ENCODE peak calls at places on chromosomes 6 and 20, in seven cellular contexts. E, V, S, L, P, M and G are unnamed samples.

GRCh38 chr6:14984454-14984853 is 261.4 kb upstream of the JARID2 start:
- DNase-seq in E (no peak), V (no peak), S (no peak), L (peak; percentile 39), P (no peak), M (no peak), G (no peak)

GRCh38 chr6:29510202-29510601 is 22.4 kb upstream of the MAS1L start:
- DNase-seq in E (peak; percentile 2), V (no peak), S (no peak), L (no peak), P (no peak), M (no peak), G (no peak)

GRCh38 chr20:32466739-32467505 is 108.8 kb downstream of the ASXL1 start:
- DNase-seq in E (no peak), V (peak; percentile 19), S (no peak), L (peak; percentile 8), P (no peak), M (no peak), G (no peak)

GRCh38 chr6:110020888-110021287 is 42.8 kb downstream of the GPR6 start:
- DNase-seq in E (no peak), V (no peak), S (no peak), L (no peak), P (no peak), M (no peak), G (no peak)

GRCh38 chr6:42294759-42295158 is 77.1 kb upstream of the MRPS10 start:
- DNase-seq in E (no peak), V (no peak), S (no peak), L (no peak), P (no peak), M (peak; percentile 58), G (no peak)

GRCh38 chr6:124926435-124926834 is 35.8 kb upstream of the RNF217 start:
- DNase-seq in E (no peak), V (no peak), S (no peak), L (no peak), P (no peak), M (no peak), G (no peak)

GRCh38 chr20:51172558-51173428 is 149.9 kb upstream of the KCNG1 start:
- DNase-seq in E (no peak), V (no peak), S (no peak), L (no peak), P (no peak), M (no peak), G (peak; percentile 10)

GRCh38 chr20:4717816-4718215 is 3.9 kb upstream of the PRND start:
- DNase-seq in E (no peak), V (no peak), S (no peak), L (no peak), P (no peak), M (no peak), G (peak; percentile 42)

GRCh38 chr6:87697581-87698552 is 4.2 kb downstream of the AKIRIN2 start:
- DNase-seq in E (no peak), V (no peak), S (no peak), L (no peak), P (no peak), M (peak; percentile 67), G (peak; percentile 91)

GRCh38 chr6:112216699-112217551 is 37.4 kb downstream of the LAMA4 start:
- DNase-seq in E (no peak), V (no peak), S (no peak), L (no peak), P (no peak), M (peak; percentile 81), G (peak; percentile 43)

GRCh38 chr6:158517581-158517980 is 42.3 kb upstream of the TMEM181 start:
- DNase-seq in E (no peak), V (no peak), S (no peak), L (no peak), P (no peak), M (peak; percentile 14), G (peak; percentile 18)

GRCh38 chr6:142700032-142700431 is 244.9 kb downstream of the HIVEP2 start:
- DNase-seq in E (no peak), V (no peak), S (no peak), L (no peak), P (no peak), M (no peak), G (no peak)

DNA sequence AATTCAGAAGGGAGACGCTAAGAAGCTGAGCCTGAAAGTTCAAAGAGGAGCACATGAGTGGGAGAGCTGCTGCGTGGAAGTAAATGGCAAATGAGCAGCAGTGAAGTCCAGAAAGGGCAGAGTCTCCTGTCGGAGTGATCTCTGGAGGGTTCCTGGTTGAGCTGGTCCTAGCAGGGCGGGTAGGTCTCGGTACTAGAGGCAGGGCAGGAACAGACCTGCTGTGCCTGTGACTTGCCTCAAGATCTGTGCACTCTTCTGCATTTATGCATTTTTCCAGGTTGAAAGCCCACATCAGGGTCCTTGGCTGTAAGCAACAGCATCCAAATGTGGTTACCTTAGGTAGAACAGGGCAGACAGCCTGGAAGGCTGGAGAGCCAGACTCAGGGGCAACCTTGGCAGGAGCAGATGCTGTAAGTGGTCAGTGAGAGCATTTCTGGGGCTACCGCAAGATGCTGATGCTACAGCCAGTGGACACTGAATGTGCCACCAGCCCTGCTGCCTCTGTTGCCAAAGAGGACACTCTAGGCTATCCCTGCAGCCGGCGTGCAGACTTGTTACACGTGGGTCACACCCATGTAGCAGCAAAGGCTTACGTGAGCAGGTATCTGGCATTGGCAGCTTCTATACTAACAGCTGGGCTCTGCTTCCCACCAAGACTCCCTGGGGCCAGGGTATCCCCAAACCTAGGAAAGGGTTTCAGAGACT is 8.4 kb downstream of the DUSP22 start:
- DNase-seq in E (no peak), V (no peak), S (no peak), L (no peak), P (no peak), M (no peak), G (no peak)
- H3K4me3 ChIP-seq in E (no peak overlapping the region), V (no peak overlapping the region), S (no peak overlapping the region), L (no peak overlapping the region), P (no peak overlapping the region), M (no peak overlapping the region), G (no peak overlapping the region)

DNA sequence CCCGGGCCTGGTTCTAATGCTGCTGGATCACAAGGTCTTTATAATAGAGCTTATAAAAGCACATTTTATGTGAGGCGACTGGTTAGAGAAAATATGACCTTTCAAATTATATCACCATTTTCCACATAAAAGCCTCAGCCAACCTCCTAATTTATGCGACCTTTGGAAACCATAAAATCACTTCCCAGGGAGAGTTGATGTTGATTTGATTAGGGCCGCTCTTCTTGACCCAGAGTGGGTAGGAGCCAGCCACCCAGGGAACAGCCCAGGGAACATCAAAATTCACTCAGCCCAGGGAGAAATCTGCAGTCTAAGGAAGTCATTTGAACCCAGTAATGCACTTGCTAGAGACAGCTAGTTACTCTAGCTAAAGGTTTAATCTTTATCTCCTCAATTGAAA is 79.8 kb upstream of the TENT5A start:
- DNase-seq in E (no peak), V (no peak), S (no peak), L (no peak), P (no peak), M (no peak), G (no peak)
- H3K27ac ChIP-seq in E (no peak overlapping the region), V (no peak overlapping the region), S (no peak overlapping the region), L (no peak overlapping the region), P (no peak overlapping the region), M (no peak overlapping the region), G (no peak overlapping the region)

GRCh38 chr20:61234224-61234623 is 17.8 kb upstream of the CDH4 start:
- DNase-seq in E (no peak), V (no peak), S (no peak), L (no peak), P (no peak), M (no peak), G (no peak)

GRCh38 chr20:61233590-61233989 is 18.5 kb upstream of the CDH4 start:
- DNase-seq in E (no peak), V (no peak), S (no peak), L (no peak), P (no peak), M (no peak), G (no peak)

GRCh38 chr20:61240814-61241213 is 11.2 kb upstream of the CDH4 start:
- DNase-seq in E (no peak), V (no peak), S (no peak), L (no peak), P (no peak), M (no peak), G (no peak)

DNA sequence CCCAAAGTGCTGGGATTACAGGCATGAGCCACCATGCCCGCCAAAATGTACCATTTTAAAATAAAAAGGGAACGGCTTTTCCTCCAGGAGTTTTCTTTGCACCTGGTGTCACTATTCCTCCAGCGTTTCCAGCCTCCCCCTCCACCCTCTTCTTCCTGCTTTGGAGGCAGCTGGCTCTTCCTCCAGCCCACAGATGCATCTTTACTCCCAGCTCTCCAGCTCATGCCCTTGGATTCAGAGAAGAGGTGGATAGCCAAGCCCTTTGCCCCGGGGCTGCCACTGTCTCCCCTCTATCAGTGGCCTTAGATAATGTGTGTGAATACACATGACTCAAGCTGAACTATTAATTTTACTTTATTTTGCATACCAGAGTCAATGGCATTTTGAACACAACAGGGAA is 15.4 kb upstream of the CDH4 start:
- DNase-seq in E (no peak), V (no peak), S (no peak), L (no peak), P (no peak), M (no peak), G (no peak)
- H3K27me3 ChIP-seq in E (peaks cover 1% of the 10 kb centered on the region), V (no peaks in the 10 kb centered on the region), S (no peaks in the 10 kb centered on the region), L (no peaks in the 10 kb centered on the region), P (no peaks in the 10 kb centered on the region), M (no peaks in the 10 kb centered on the region), G (peaks cover 26% of the 10 kb centered on the region)

GRCh38 chr6:16743661-16744210 is 17.5 kb downstream of the ATXN1 start:
- DNase-seq in E (no peak), V (no peak), S (no peak), L (no peak), P (no peak), M (no peak), G (no peak)
- H3K4me3 ChIP-seq in E (no peak overlapping the region), V (no peak overlapping the region), S (no peak overlapping the region), L (no peak overlapping the region), P (no peak overlapping the region), M (no peak overlapping the region), G (no peak overlapping the region)

GRCh38 chr6:98044168-98044567 is 761.2 kb upstream of the MMS22L start:
- DNase-seq in E (no peak), V (no peak), S (no peak), L (no peak), P (no peak), M (no peak), G (no peak)

GRCh38 chr6:98044791-98045190 is 761.8 kb upstream of the MMS22L start:
- DNase-seq in E (no peak), V (no peak), S (no peak), L (no peak), P (no peak), M (no peak), G (no peak)

GRCh38 chr6:98041921-98042320 is 758.9 kb upstream of the MMS22L start:
- DNase-seq in E (no peak), V (no peak), S (no peak), L (no peak), P (no peak), M (no peak), G (peak; percentile 15)

GRCh38 chr6:98047881-98048280 is 764.9 kb upstream of the MMS22L start:
- DNase-seq in E (no peak), V (no peak), S (no peak), L (no peak), P (no peak), M (no peak), G (no peak)
- H3K27ac ChIP-seq in E (no peak overlapping the region), V (no peak overlapping the region), S (no peak overlapping the region), L (no peak overlapping the region), P (no peak overlapping the region), M (no peak overlapping the region), G (no peak overlapping the region)

GRCh38 chr6:20008081-20008480 is 170.9 kb downstream of the ID4 start:
- DNase-seq in E (no peak), V (no peak), S (no peak), L (no peak), P (no peak), M (no peak), G (no peak)
- H3K27me3 ChIP-seq in E (no peaks in the 10 kb centered on the region), V (no peaks in the 10 kb centered on the region), S (peaks cover 2% of the 10 kb centered on the region), L (no peaks in the 10 kb centered on the region), P (no peaks in the 10 kb centered on the region), M (no peaks in the 10 kb centered on the region), G (peaks cover 8% of the 10 kb centered on the region)